ENCODE peak calls at places on chromosomes 7 and 10, in six cellular contexts. D is left ventricle myocardium inferior, T is dorsolateral prefrontal cortex, A is astrocyte of the spinal cord, B is AG04450, E is MCF 10A. I is an unnamed sample.

GRCh38 chr10:121179006-121179405 is 327.8 kb downstream of the WDR11 start:
- DNase-seq in T (no peak), E (peak), B (no peak), A (no peak), D (no peak), I (peak)

GRCh38 chr7:94810496-94810895 is 96.9 kb upstream of the PPP1R9A start:
- DNase-seq in B (no peak), D (no peak), E (no peak), A (no peak), T (no peak), I (no peak)

GRCh38 chr10:131993298-131993674 is 11.6 kb upstream of the BNIP3 start:
- DNase-seq in B (no peak), E (no peak), D (no peak), T (no peak), A (no peak), I (no peak)

GRCh38 chr7:124783271-124783670 is 17.7 kb upstream of the GPR37 start:
- DNase-seq in D (no peak), E (no peak), A (no peak), T (no peak), B (no peak), I (no peak)

GRCh38 chr10:52232561-52233350 is 81.3 kb upstream of the DKK1 start:
- DNase-seq in E (no peak), A (no peak), T (no peak), D (no peak), B (no peak), I (peak)

GRCh38 chr10:72875250-72876055 is 18.1 kb upstream of the OIT3 start:
- DNase-seq in D (no peak), A (peak), E (peak), T (no peak), B (peak), I (peak)

GRCh38 chr10:80204193-80204714 is 1.1 kb downstream of the ANXA11 start:
- DNase-seq in D (peak), T (no peak), B (no peak), A (peak), E (peak), I (peak)

GRCh38 chr10:5234106-5234877 is 37.7 kb downstream of the AKR1C4 start:
- DNase-seq in E (peak), B (peak), D (no peak), T (no peak), A (no peak), I (peak)

GRCh38 chr7:148058092-148058491 is 532.5 kb upstream of the C7orf33 start:
- DNase-seq in B (no peak), T (no peak), D (no peak), A (no peak), E (no peak), I (no peak)

GRCh38 chr7:41720046-41720445 is 17.2 kb upstream of the INHBA start:
- DNase-seq in B (no peak), A (no peak), T (no peak), E (no peak), D (no peak), I (no peak)

GRCh38 chr10:6055929-6056328 is 6.2 kb downstream of the IL2RA start:
- DNase-seq in D (no peak), E (no peak), T (no peak), A (no peak), B (no peak), I (no peak)

GRCh38 chr10:103513383-103514060 is 20.0 kb downstream of the NEURL1 start:
- DNase-seq in A (no peak), D (no peak), B (no peak), T (peak), E (no peak), I (no peak)

GRCh38 chr10:60427148-60427547 is 37.5 kb upstream of the ANK3 start:
- DNase-seq in T (no peak), D (no peak), A (no peak), B (no peak), E (no peak), I (no peak)

GRCh38 chr7:128168667-128169210 is 72.3 kb upstream of the LEP start:
- DNase-seq in A (peak), E (peak), D (peak), B (no peak), T (no peak), I (no peak)

GRCh38 chr7:34036069-34036920 is 131.0 kb downstream of the BMPER start:
- DNase-seq in D (no peak), E (peak), B (no peak), T (no peak), A (no peak), I (peak)

GRCh38 chr7:29319719-29320521 is 125.3 kb downstream of the CHN2 start:
- DNase-seq in A (no peak), B (no peak), T (peak), D (no peak), E (no peak), I (no peak)

GRCh38 chr10:74500806-74501205 is 325.6 kb upstream of the KAT6B start:
- DNase-seq in D (no peak), E (no peak), T (no peak), A (peak), B (peak), I (no peak)

GRCh38 chr10:43576062-43576461 is 1.6 kb upstream of the ZNF239 start:
- DNase-seq in T (no peak), E (no peak), A (no peak), B (no peak), D (no peak), I (no peak)

GRCh38 chr10:60737242-60737641 is 41.0 kb upstream of the CDK1 start:
- DNase-seq in T (no peak), A (no peak), E (no peak), D (no peak), B (no peak), I (no peak)

GRCh38 chr7:127654404-127655392 is 2.7 kb downstream of the SND1 start:
- DNase-seq in E (peak), D (no peak), T (no peak), A (no peak), B (no peak), I (peak)

GRCh38 chr7:94045566-94045965 is 41.4 kb upstream of the BET1 start:
- DNase-seq in E (no peak), T (no peak), D (no peak), B (no peak), A (no peak), I (no peak)

GRCh38 chr7:28607799-28608198 is 195.5 kb downstream of the CREB5 start:
- DNase-seq in E (no peak), A (no peak), B (no peak), D (no peak), T (no peak), I (no peak)

GRCh38 chr10:97426776-97427570 is 982 bp downstream of the PGAM1 start:
- DNase-seq in B (no peak), T (no peak), A (peak), E (no peak), D (no peak), I (no peak)

GRCh38 chr7:148156248-148156647 is 434.3 kb upstream of the C7orf33 start:
- DNase-seq in D (no peak), B (no peak), E (no peak), A (peak), T (no peak), I (no peak)

GRCh38 chr10:59524373-59524772 is 162.0 kb upstream of the FAM13C start:
- DNase-seq in B (no peak), A (no peak), T (no peak), D (no peak), E (no peak), I (no peak)

GRCh38 chr7:4270941-4271715 is 411.0 kb upstream of the FOXK1 start:
- DNase-seq in E (no peak), A (no peak), D (no peak), T (no peak), B (no peak), I (no peak)

DNA sequence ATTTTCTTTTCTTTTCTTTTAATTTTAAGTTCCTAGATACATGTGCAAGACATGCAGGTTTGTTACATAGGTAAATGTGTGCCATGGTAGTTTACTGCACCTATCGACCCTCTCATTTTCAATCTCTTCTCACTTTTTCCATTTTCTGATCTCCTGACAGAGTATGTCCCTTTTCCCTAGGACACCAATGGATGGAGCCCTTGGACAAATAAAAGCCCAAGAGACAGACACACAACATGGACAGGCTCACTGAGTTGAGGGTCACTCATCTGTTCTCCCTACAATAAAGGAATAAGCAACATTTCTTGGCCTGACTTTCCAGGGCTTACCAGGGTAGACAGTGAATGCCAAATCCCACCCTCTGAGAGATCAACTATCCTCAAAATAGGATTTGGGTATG is 15.2 kb upstream of the UBE2D1 start:
- DNase-seq in E (no peak), T (no peak), B (no peak), D (no peak), A (no peak), I (no peak)
- TF ChIP-seq CTCF in E (no peak), T (no peak), B (no peak), D (peak), A (no peak), I (peak)

DNA sequence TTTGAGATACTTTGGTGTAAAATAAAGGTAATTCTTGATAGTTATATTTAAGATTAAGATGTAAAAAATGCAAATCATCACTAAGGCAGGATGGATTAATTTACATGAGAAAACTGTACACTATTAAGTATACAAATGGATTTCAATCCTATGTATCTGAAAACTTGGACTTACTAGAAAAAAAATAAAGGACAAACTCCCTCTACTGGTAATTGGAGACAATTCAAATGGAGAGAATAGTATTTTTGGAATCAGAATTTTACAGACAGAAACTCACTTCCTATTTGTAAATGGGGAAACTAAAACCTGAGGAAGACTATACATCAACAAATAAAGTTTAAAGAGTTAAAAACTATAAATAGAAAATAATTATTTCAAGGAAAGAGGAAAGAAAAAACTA is 62.6 kb downstream of the CUL2 start:
- DNase-seq in T (no peak), A (peak), D (no peak), B (no peak), E (peak), I (no peak)
- TF ChIP-seq CTCF in T (peak), A (peak), D (peak), B (peak), E (peak), I (peak)

DNA sequence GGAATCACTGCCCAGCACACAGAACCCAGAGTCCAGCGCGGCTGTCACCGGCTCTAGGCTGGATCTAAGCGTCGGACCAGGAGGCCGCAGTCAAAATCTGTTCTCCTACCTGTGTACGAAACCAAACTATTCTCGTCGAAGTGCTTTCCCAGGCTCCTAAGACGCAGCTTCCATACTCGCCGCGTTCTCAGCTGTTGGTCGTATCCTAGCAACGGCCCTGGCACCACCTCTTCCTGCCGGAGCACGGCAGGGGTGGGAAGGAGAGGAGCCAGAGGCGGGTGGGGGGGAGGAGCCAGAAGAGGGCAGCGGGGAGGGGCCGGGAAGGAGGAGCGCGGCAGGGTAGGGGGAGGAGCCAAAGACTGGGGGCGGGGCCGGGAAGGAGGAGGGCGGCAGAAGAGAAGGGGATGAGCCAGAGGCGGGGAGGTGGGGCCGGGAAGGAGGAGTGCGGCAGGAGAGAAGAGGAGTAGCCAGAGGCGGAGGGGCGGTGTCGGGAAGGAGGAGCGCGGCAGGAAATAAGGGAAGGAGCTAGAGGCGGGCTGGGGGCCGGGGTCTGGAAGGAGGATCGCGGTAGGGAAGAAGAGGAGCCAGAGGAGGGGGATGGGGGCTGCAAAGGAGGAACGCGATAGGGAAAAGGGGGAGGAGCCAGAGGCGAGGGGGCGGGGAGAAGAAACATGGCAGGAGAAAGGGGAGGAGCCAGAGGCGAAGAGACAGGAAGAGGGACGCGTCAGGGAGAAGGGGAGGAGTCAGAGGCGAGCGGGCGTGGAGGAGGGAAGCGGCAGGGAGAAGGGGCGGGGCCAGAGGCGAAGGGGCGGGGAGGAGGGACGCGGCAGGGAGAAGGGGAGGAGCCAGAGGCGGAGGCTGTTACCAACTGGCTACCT is at the start of gene IQUB:
- DNase-seq in E (peak), D (peak), B (peak), T (peak), A (peak), I (peak)
- TF ChIP-seq CTCF in E (no peak), D (no peak), B (no peak), T (no peak), A (no peak), I (no peak)

GRCh38 chr10:35639651-35640311 is 2.3 kb downstream of the FZD8 start:
- DNase-seq in E (peak), A (peak), B (no peak), D (peak), T (peak), I (peak)
- TF ChIP-seq CTCF in E (no peak), A (peak), B (peak), D (no peak), T (no peak), I (peak)

GRCh38 chr10:9311702-9312499 is 1257.4 kb downstream of the GATA3 start:
- DNase-seq in A (no peak), D (no peak), E (no peak), B (no peak), T (no peak), I (no peak)
- TF ChIP-seq CTCF in A (peak), D (peak), E (peak), B (peak), T (no peak), I (peak)

DNA sequence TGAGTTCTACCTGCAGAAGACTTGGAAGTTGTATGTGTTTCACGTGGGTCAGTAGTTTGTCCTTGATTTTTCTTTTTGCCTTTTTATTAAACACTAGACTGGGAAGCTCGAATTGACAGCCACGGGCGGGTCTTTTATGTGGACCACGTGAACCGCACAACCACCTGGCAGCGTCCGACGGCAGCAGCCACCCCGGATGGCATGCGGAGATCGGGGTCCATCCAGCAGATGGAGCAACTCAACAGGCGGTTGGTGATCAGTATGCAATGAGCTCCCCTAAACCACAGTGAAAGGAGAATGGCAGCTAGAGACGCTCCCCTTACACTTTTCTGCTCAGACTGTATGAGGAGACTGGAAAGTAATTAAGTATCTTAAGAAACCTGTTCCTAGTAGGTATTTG is 126.7 kb upstream of the STK17A start:
- DNase-seq in D (no peak), E (no peak), A (no peak), T (no peak), B (no peak), I (no peak)
- TF ChIP-seq CTCF in D (peak), E (no peak), A (peak), T (no peak), B (no peak), I (peak)

DNA sequence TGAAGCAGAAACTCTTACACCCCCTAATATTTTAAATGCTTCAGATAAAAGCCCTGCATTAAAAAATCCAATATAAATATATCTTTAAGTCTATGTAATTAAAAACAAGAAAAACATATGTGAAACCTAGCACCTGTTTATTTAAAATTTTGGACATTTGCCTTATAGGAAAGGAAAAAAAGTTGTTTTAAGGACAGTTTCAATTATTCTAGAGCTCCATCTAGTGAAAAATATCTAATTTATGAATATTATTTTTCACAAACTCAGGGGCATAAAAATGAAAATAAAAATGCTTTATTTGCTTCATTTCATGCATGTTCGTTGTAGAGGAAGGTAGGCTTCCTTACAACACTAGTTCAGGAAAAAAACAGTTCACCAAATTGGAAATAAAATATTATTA is 26.1 kb downstream of the ENKUR start:
- DNase-seq in A (peak), T (no peak), E (peak), B (no peak), D (no peak), I (no peak)
- TF ChIP-seq CTCF in A (no peak), T (peak), E (peak), B (peak), D (peak), I (peak)

DNA sequence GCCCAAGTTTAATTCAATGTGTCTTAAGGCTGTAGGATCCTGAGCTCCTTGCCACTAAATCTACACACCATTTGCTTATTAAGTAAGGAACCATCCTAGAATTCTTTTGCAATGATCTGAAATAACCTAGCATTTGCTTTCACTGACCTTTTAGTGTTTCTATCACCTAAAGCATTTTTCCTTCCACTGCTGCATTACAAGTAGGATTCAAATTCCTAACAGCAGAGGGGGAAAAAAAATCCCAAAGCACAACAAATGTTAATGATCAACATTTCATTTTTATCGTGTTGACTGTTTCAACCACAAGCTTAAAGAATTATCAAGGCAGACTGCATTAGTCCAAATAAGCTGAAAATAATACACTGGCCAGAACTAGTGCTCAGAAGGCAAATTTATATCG is 174.7 kb upstream of the TCF7L2 start:
- DNase-seq in A (no peak), D (no peak), E (no peak), T (no peak), B (no peak), I (no peak)
- TF ChIP-seq CTCF in A (peak), D (no peak), E (no peak), T (no peak), B (peak), I (peak)

I was measured in foreskin keratinocyte.